ENCODE peak calls at places on chromosomes 12 and 14, in five cellular contexts. A is retina, G is fibroblast of the aortic adventitia, Q is NCI-H2029, N is putamen. W is an unnamed sample.

GRCh38 chr12:46886541-46887041 is 60.8 kb upstream of the SLC38A4 start:
- DNase-seq in G (peak), A (no peak), N (no peak), Q (no peak), W (no peak)

GRCh38 chr12:131049002-131049401 is 95.3 kb downstream of the ADGRD1 start:
- DNase-seq in Q (no peak), N (no peak), G (no peak), A (no peak), W (no peak)

GRCh38 chr12:52166672-52167071 is 25.1 kb downstream of the KRT80 start:
- DNase-seq in A (no peak), N (no peak), Q (no peak), G (no peak), W (no peak)

GRCh38 chr12:40752011-40752410 is 59.8 kb downstream of the CNTN1 start:
- DNase-seq in Q (no peak), G (no peak), N (peak), A (peak), W (no peak)

GRCh38 chr14:104384776-104385071 is 194.8 kb upstream of the C14orf180 start:
- DNase-seq in A (no peak), N (no peak), Q (no peak), G (no peak), W (no peak)

GRCh38 chr12:612886-613285 is 50.4 kb downstream of the NINJ2 start:
- DNase-seq in Q (no peak), N (no peak), A (no peak), G (no peak), W (no peak)

GRCh38 chr14:88481794-88482193 is 73.0 kb downstream of the PTPN21 start:
- DNase-seq in N (no peak), Q (no peak), A (no peak), G (no peak), W (no peak)

GRCh38 chr14:65260786-65261185 is 151.7 kb upstream of the FUT8 start:
- DNase-seq in A (no peak), Q (no peak), G (peak), N (no peak), W (no peak)

GRCh38 chr14:69625299-69626131 is 14.1 kb downstream of the SUSD6 start:
- DNase-seq in G (no peak), A (peak), N (peak), Q (no peak), W (peak)

GRCh38 chr14:29749327-29749726 is 178.3 kb downstream of the PRKD1 start:
- DNase-seq in A (no peak), Q (no peak), G (peak), N (no peak), W (no peak)

GRCh38 chr12:127270193-127270592 is 996.8 kb upstream of the TMEM132C start:
- DNase-seq in Q (no peak), A (no peak), G (peak), N (no peak), W (no peak)

GRCh38 chr12:32131666-32132065 is 25.0 kb downstream of the BICD1 start:
- DNase-seq in G (no peak), N (no peak), A (no peak), Q (no peak), W (no peak)

W was measured in NK-92 treated with Interleukin-12 subunit alpha and Interleukin-12 subunit beta, amount 100 ng/mL, for 24 hours.